ENCODE peak calls at places on chromosomes 13 and 19, in ten cellular contexts. G is caudate nucleus; H is IMR-90; I is HEK293T; K is activated naive CD8-positive, alpha-beta T cell treated with anti-CD3 and anti-CD28 coated beads for 36 hours; C is non-pigmented ciliary epithelial cell; B is central memory CD8-positive, alpha-beta T cell; D is substantia nigra; V is cortex of kidney; Z is foreskin fibroblast. W is an unnamed sample.
A peak's percentile ranks its signal among the peaks of the same experiment; 100 is the strongest.

GRCh38 chr13:57725480-57725879 is 93.9 kb downstream of the PCDH17 start:
- DNase-seq in G (no peak), H (no peak), C (no peak), V (no peak), K (no peak), Z (no peak), B (no peak), I (no peak), D (no peak), W (no peak)

GRCh38 chr13:111066544-111066943 is 48.6 kb upstream of the ARHGEF7 start:
- DNase-seq in I (no peak), D (no peak), H (no peak), Z (no peak), K (no peak), B (no peak), C (no peak), V (no peak), G (no peak), W (no peak)

GRCh38 chr13:30932481-30933333 is at the start of gene TEX26:
- DNase-seq in I (no peak), K (no peak), B (no peak), D (no peak), V (no peak), H (no peak), C (no peak), G (no peak), Z (no peak), W (no peak)

GRCh38 chr13:33258437-33259193 is 26.9 kb downstream of the STARD13 start:
- DNase-seq in K (no peak), I (no peak), V (no peak), C (no peak), D (no peak), H (peak; percentile 63), Z (peak; percentile 58), B (no peak), G (no peak), W (no peak)

GRCh38 chr19:41774515-41774980 is 19.2 kb downstream of the CEACAM6 start:
- DNase-seq in B (no peak), I (no peak), Z (no peak), C (no peak), H (no peak), D (no peak), V (no peak), K (peak; percentile 57), G (no peak), W (no peak)

GRCh38 chr19:30277941-30278881 is 94.0 kb upstream of the ZNF536 start:
- DNase-seq in I (no peak), Z (no peak), K (no peak), B (no peak), C (no peak), G (no peak), H (no peak), D (no peak), V (no peak), W (no peak)

GRCh38 chr13:29597701-29598100 is 2.2 kb upstream of the SLC7A1 start:
- DNase-seq in V (no peak), B (no peak), K (no peak), G (no peak), I (no peak), D (no peak), C (no peak), Z (no peak), H (no peak), W (no peak)

GRCh38 chr19:49638360-49638759 is 1.6 kb downstream of the RRAS start:
- DNase-seq in I (no peak), C (no peak), D (no peak), Z (no peak), V (no peak), K (no peak), H (no peak), B (no peak), G (no peak), W (peak; percentile 53)

GRCh38 chr19:45613926-45614725 is 12.1 kb upstream of the GPR4 start:
- DNase-seq in B (no peak), D (no peak), I (no peak), G (no peak), K (peak; percentile 49), Z (peak; percentile 81), H (peak; percentile 93), C (peak; percentile 81), V (no peak), W (peak; percentile 77)

GRCh38 chr13:63408227-63409202 is 1992.9 kb upstream of the PCDH20 start:
- DNase-seq in B (no peak), I (no peak), C (peak; percentile 18), K (no peak), H (peak; percentile 50), G (no peak), Z (peak; percentile 50), D (no peak), V (no peak), W (no peak)

GRCh38 chr19:48844472-48844871 is 8.2 kb upstream of the HSD17B14 start:
- DNase-seq in H (peak; percentile 68), V (no peak), Z (peak; percentile 56), B (no peak), D (no peak), K (no peak), G (no peak), I (peak; percentile 44), C (no peak), W (peak; percentile 22)

GRCh38 chr13:36345438-36346221 is 564 bp downstream of the SPART start:
- DNase-seq in I (peak; percentile 39), H (peak; percentile 92), Z (peak; percentile 81), C (peak; percentile 55), V (no peak), B (peak; percentile 18), K (peak; percentile 35), D (no peak), G (peak; percentile 54), W (peak; percentile 66)

W was measured in MG63.